ENCODE peak calls at places on chromosomes 11 and 22, in nine cellular contexts. R is neuronal stem cell, I is transverse colon, N is tibial nerve, E is PC-9, H is A549, Z is astrocyte, G is endodermal cell, S is cardiac muscle cell. C is an unnamed sample. For H3K4me1 and H3K9me3, the result is how much of the 10 kb centered on the place peaks cover.

GRCh38 chr22:30015229-30015797 is 65.0 kb upstream of the HORMAD2 start:
- DNase-seq in R (no peak), I (no peak), N (no peak), E (no peak), H (no peak), Z (no peak), G (no peak), S (no peak), C (no peak)

GRCh38 chr11:11445441-11446185 is 92.6 kb upstream of the CSNK2A3 start:
- DNase-seq in R (no peak), I (no peak), N (no peak), E (no peak), H (no peak), Z (no peak), G (no peak), S (no peak), C (no peak)

GRCh38 chr22:26893034-26893710 is 235.8 kb downstream of the MIAT start:
- DNase-seq in R (no peak), I (no peak), N (no peak), E (no peak), H (no peak), Z (peak), G (peak), S (no peak), C (peak)

GRCh38 chr11:1084561-1085439 is 10.1 kb downstream of the MUC2 start:
- DNase-seq in R (no peak), I (no peak), N (no peak), E (no peak), H (no peak), Z (no peak), G (no peak), S (no peak), C (no peak)

GRCh38 chr11:115338476-115338875 is 165.7 kb downstream of the CADM1 start:
- DNase-seq in R (no peak), I (no peak), N (no peak), E (no peak), H (no peak), Z (no peak), G (no peak), S (peak), C (no peak)

GRCh38 chr22:50581950-50582561 is 593 bp downstream of the CHKB start:
- DNase-seq in R (no peak), I (peak), N (no peak), E (no peak), H (no peak), Z (peak), G (no peak), S (no peak), C (no peak)

GRCh38 chr22:28911777-28912669 is 28.7 kb downstream of the ZNRF3 start:
- DNase-seq in R (no peak), I (no peak), N (no peak), E (no peak), H (peak), Z (peak), G (no peak), S (peak), C (peak)

GRCh38 chr11:71433648-71434450 is 14.3 kb downstream of the DHCR7 start:
- DNase-seq in R (no peak), I (peak), N (no peak), E (peak), H (no peak), Z (no peak), G (peak), S (peak), C (no peak)

GRCh38 chr22:49946612-49947295 is 13.8 kb upstream of the PIM3 start:
- DNase-seq in R (no peak), I (peak), N (no peak), E (no peak), H (no peak), Z (no peak), G (no peak), S (no peak), C (no peak)

GRCh38 chr11:3971756-3972404 is 116.4 kb downstream of the STIM1 start:
- DNase-seq in R (no peak), I (no peak), N (no peak), E (no peak), H (peak), Z (no peak), G (no peak), S (peak), C (no peak)

GRCh38 chr11:60899021-60899936 is 7.1 kb downstream of the PRPF19 start:
- DNase-seq in R (peak), I (no peak), N (no peak), E (peak), H (peak), Z (peak), G (peak), S (peak), C (peak)

GRCh38 chr22:45512363-45512762 is 9.7 kb downstream of the FBLN1 start:
- DNase-seq in R (no peak), I (no peak), N (no peak), E (no peak), H (no peak), Z (no peak), G (no peak), S (no peak), C (no peak)

GRCh38 chr11:128247235-128247594 is 340.1 kb downstream of the ETS1 start:
- DNase-seq in R (no peak), I (no peak), N (no peak), E (no peak), H (no peak), Z (no peak), G (no peak), S (peak), C (no peak)

GRCh38 chr11:94922675-94923347 is 50.5 kb downstream of the CWC15 start:
- DNase-seq in R (no peak), I (no peak), N (no peak), E (no peak), H (no peak), Z (no peak), G (peak), S (no peak), C (no peak)

GRCh38 chr22:48389916-48390315 is 1437.8 kb downstream of the BRD1 start:
- DNase-seq in R (no peak), I (no peak), N (no peak), E (no peak), H (no peak), Z (no peak), G (no peak), S (no peak), C (no peak)

GRCh38 chr22:23547818-23548500 is 32.1 kb downstream of the IGLL1 start:
- DNase-seq in R (no peak), I (no peak), N (no peak), E (no peak), H (no peak), Z (no peak), G (peak), S (no peak), C (no peak)

GRCh38 chr11:41309111-41309522 is 150.3 kb downstream of the LRRC4C start:
- DNase-seq in R (no peak), I (no peak), N (no peak), E (no peak), H (no peak), Z (no peak), G (peak), S (no peak), C (no peak)

GRCh38 chr11:7525424-7525823 is 11.6 kb downstream of the PPFIBP2 start:
- DNase-seq in R (no peak), I (no peak), N (no peak), E (no peak), H (no peak), Z (no peak), G (no peak), S (no peak), C (no peak)

GRCh38 chr11:82902086-82902485 is 550 bp downstream of the DDIAS start:
- DNase-seq in R (no peak), I (no peak), N (no peak), E (no peak), H (no peak), Z (no peak), G (no peak), S (no peak), C (no peak)

GRCh38 chr11:31875861-31876625 is 64.9 kb upstream of the PAX6 start:
- DNase-seq in R (peak), I (no peak), N (no peak), E (no peak), H (no peak), Z (peak), G (peak), S (no peak), C (no peak)

GRCh38 chr11:96050435-96051182 is 126.7 kb upstream of the MTMR2 start:
- DNase-seq in R (no peak), I (no peak), N (no peak), E (no peak), H (peak), Z (peak), G (no peak), S (peak), C (no peak)

GRCh38 chr11:61028135-61028729 is 56.8 kb downstream of the CD6 start:
- DNase-seq in R (no peak), I (peak), N (no peak), E (no peak), H (no peak), Z (no peak), G (no peak), S (no peak), C (no peak)

GRCh38 chr11:126307706-126308105 is 3.8 kb downstream of the DCPS start:
- DNase-seq in R (no peak), I (no peak), N (no peak), E (no peak), H (peak), Z (peak), G (peak), S (peak), C (no peak)

GRCh38 chr11:59582006-59582405 is 33.6 kb downstream of the OSBP start:
- DNase-seq in R (no peak), I (no peak), N (no peak), E (no peak), H (no peak), Z (no peak), G (no peak), S (no peak), C (no peak)

GRCh38 chr22:50303515-50303847 is 4.0 kb downstream of the PLXNB2 start:
- DNase-seq in R (no peak), I (no peak), N (no peak), E (no peak), H (no peak), Z (no peak), G (no peak), S (no peak), C (no peak)

GRCh38 chr22:33328789-33329296 is 270.7 kb upstream of the SYN3 start:
- DNase-seq in R (no peak), I (no peak), N (no peak), E (peak), H (peak), Z (peak), G (no peak), S (peak), C (peak)

GRCh38 chr11:1497600-1497999 is 11.0 kb upstream of the MOB2 start:
- DNase-seq in R (no peak), I (no peak), N (no peak), E (no peak), H (no peak), Z (no peak), G (no peak), S (no peak), C (no peak)

GRCh38 chr11:130924750-130925149 is 8.5 kb upstream of the SNX19 start:
- DNase-seq in R (no peak), I (no peak), N (no peak), E (no peak), H (no peak), Z (no peak), G (no peak), S (no peak), C (no peak)

GRCh38 chr11:19938051-19938856 is 222.0 kb downstream of the DBX1 start:
- DNase-seq in R (no peak), I (peak), N (no peak), E (peak), H (peak), Z (peak), G (peak), S (peak), C (no peak)

DNA sequence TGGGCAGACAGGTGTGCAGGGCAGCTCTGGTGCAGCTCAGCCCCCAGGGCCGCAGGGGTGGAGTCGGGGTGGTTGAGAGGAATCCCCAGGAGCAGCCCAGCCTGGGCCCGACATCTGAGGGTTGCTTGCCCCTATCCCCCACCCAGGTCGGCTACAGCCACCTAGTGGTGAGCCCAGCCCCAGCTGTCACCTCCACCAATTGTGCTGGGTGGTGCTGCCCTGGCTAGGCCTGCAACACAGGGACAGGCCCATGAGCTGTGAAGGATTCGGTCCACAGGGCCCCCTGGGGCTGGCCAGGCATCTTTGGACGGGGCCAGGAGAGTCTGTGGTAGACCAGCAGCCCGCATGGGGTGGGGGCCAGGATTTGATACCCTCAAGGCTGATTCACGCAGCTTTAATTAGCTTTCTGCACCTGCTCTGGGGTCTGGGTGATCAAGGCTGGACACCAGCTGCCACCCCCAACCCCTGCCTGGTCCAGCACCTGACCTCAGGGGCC is 29.5 kb downstream of the RTN4R start:
- DNase-seq in R (peak), I (peak), N (no peak), E (peak), H (peak), Z (no peak), G (peak), S (no peak), C (no peak)
- H3K4me3 ChIP-seq in R (no peak), I (no peak), N (no peak), E (no peak), H (no peak), Z (no peak), G (no peak), S (no peak), C (no peak)

GRCh38 chr11:118221419-118221818 is 3.4 kb downstream of the JAML start:
- DNase-seq in R (no peak), I (no peak), N (no peak), E (no peak), H (no peak), Z (no peak), G (no peak), S (no peak), C (no peak)
- H3K4me1 ChIP-seq in R (under half), I (under half), N (under half), E (under half), H (under half), Z (under half), G (under half), S (under half), C (under half)

GRCh38 chr11:99531468-99531867 is 510.7 kb downstream of the CNTN5 start:
- DNase-seq in R (no peak), I (no peak), N (no peak), E (no peak), H (no peak), Z (no peak), G (no peak), S (no peak), C (no peak)
- H3K9me3 ChIP-seq in R (under half), I (under half), N (under half), E (under half), H (under half), Z (under half), G (under half), S (under half), C (under half)

GRCh38 chr11:67375320-67376021 is 2.1 kb upstream of the CLCF1 start:
- DNase-seq in R (no peak), I (no peak), N (no peak), E (peak), H (peak), Z (no peak), G (peak), S (no peak), C (no peak)
- H3K4me3 ChIP-seq in R (no peak), I (no peak), N (no peak), E (peak), H (peak), Z (no peak), G (peak), S (no peak), C (no peak)

GRCh38 chr22:46625113-46625842 is 5.1 kb downstream of the GRAMD4 start:
- DNase-seq in R (no peak), I (no peak), N (no peak), E (no peak), H (no peak), Z (no peak), G (no peak), S (no peak), C (no peak)
- H3K4me1 ChIP-seq in R (under half), I (under half), N (under half), E (under half), H (under half), Z (under half), G (under half), S (under half), C (under half)